ENCODE peak calls at places on chromosome 9, in four cellular contexts. W, L, F and Z are unnamed samples.

GRCh38 chr9:91458905-91459304 is 35.3 kb upstream of the NFIL3 start:
- DNase-seq in W (no peak), L (no peak), F (no peak), Z (no peak)

GRCh38 chr9:69237702-69238295 is 63.7 kb downstream of the TJP2 start:
- DNase-seq in W (no peak), L (no peak), F (no peak), Z (no peak)

GRCh38 chr9:121230231-121230630 is 28.6 kb upstream of the RAB14 start:
- DNase-seq in W (no peak), L (no peak), F (no peak), Z (no peak)

GRCh38 chr9:121851641-121852091 is 200.2 kb downstream of the DAB2IP start:
- DNase-seq in W (no peak), L (no peak), F (no peak), Z (no peak)

GRCh38 chr9:77604316-77604715 is 43.8 kb downstream of the GNA14 start:
- DNase-seq in W (no peak), L (no peak), F (no peak), Z (no peak)

GRCh38 chr9:17075758-17076485 is 58.9 kb upstream of the CNTLN start:
- DNase-seq in W (no peak), L (no peak), F (no peak), Z (no peak)

GRCh38 chr9:115691097-115691496 is 462.5 kb upstream of the PAPPA start:
- DNase-seq in W (no peak), L (peak; percentile 95), F (no peak), Z (peak; percentile 98)

GRCh38 chr9:95297760-95298159 is 19.7 kb downstream of the FANCC start:
- DNase-seq in W (no peak), L (no peak), F (no peak), Z (no peak)

GRCh38 chr9:135241381-135242380 is 154.2 kb downstream of the OLFM1 start:
- DNase-seq in W (no peak), L (no peak), F (no peak), Z (no peak)

GRCh38 chr9:9791621-9792020 is 821.2 kb downstream of the PTPRD start:
- DNase-seq in W (no peak), L (no peak), F (peak; percentile 7), Z (peak; percentile 26)

GRCh38 chr9:131997076-131997475 is 82.6 kb downstream of the MED27 start:
- DNase-seq in W (no peak), L (no peak), F (no peak), Z (no peak)

GRCh38 chr9:91422832-91423711 is 560 bp downstream of the NFIL3 start:
- DNase-seq in W (no peak), L (peak; percentile 73), F (peak; percentile 79), Z (peak; percentile 82)

GRCh38 chr9:128257086-128257825 is 18.6 kb downstream of the GOLGA2 start:
- DNase-seq in W (no peak), L (no peak), F (no peak), Z (no peak)

GRCh38 chr9:134213508-134214394 is 49.4 kb upstream of the RNU6ATAC start:
- DNase-seq in W (no peak), L (no peak), F (no peak), Z (no peak)

GRCh38 chr9:124033967-124034366 is 22.4 kb downstream of the LHX2 start:
- DNase-seq in W (no peak), L (no peak), F (no peak), Z (no peak)

GRCh38 chr9:21852751-21853150 is 50.3 kb downstream of the MTAP start:
- DNase-seq in W (no peak), L (no peak), F (no peak), Z (no peak)

GRCh38 chr9:23582836-23583235 is 243.2 kb downstream of the ELAVL2 start:
- DNase-seq in W (no peak), L (no peak), F (no peak), Z (no peak)

GRCh38 chr9:132733133-132733815 is 63.0 kb downstream of the GTF3C4 start:
- DNase-seq in W (no peak), L (no peak), F (no peak), Z (no peak)

GRCh38 chr9:68530618-68531017 is 10.1 kb downstream of the TMEM252 start:
- DNase-seq in W (no peak), L (no peak), F (no peak), Z (peak; percentile 86)

GRCh38 chr9:99012957-99013512 is 69.3 kb downstream of the COL15A1 start:
- DNase-seq in W (no peak), L (no peak), F (peak; percentile 32), Z (no peak)

GRCh38 chr9:84500859-84501258 is 160.3 kb upstream of the SLC28A3 start:
- DNase-seq in W (no peak), L (no peak), F (no peak), Z (no peak)

GRCh38 chr9:129333961-129334743 is 156.1 kb upstream of the IER5L start:
- DNase-seq in W (no peak), L (peak; percentile 82), F (no peak), Z (peak; percentile 99)

GRCh38 chr9:98786750-98787510 is 9.4 kb downstream of the ANKS6 start:
- DNase-seq in W (no peak), L (no peak), F (no peak), Z (no peak)